ENCODE peak calls at places on chromosomes 4 and X, in seven cellular contexts. One of them, this sample, is unnamed.

GRCh38 chrX:102976793-102977495 is 39.9 kb downstream of the RAB40AL start:
- DNase-seq in H1: no peak
- DNase-seq in K562: no peak
- DNase-seq in HepG2: no peak
- DNase-seq in GM12892: no peak
- DNase-seq in SK-N-SH: no peak
- DNase-seq in GM12878: no peak
- DNase-seq in this sample: no peak

GRCh38 chrX:39212456-39212855 is 411.2 kb downstream of the MID1IP1 start:
- DNase-seq in SK-N-SH: no peak
- DNase-seq in GM12892: no peak
- DNase-seq in GM12878: no peak
- DNase-seq in K562: no peak
- DNase-seq in H1: no peak
- DNase-seq in HepG2: no peak
- DNase-seq in this sample: no peak

GRCh38 chrX:41661366-41662095 is 27.2 kb upstream of the GPR34 start:
- DNase-seq in SK-N-SH: no peak
- DNase-seq in GM12892: no peak
- DNase-seq in H1: no peak
- DNase-seq in GM12878: no peak
- DNase-seq in K562: no peak
- DNase-seq in HepG2: no peak
- DNase-seq in this sample: no peak

GRCh38 chrX:42978655-42979379 is 200.9 kb upstream of the PPP1R2C start:
- DNase-seq in H1: no peak
- DNase-seq in K562: no peak
- DNase-seq in HepG2: no peak
- DNase-seq in SK-N-SH: no peak
- DNase-seq in GM12892: no peak
- DNase-seq in GM12878: no peak
- DNase-seq in this sample: no peak

GRCh38 chrX:125407314-125407713 is 87.6 kb downstream of the TEX13C start:
- DNase-seq in HepG2: no peak
- DNase-seq in H1: no peak
- DNase-seq in GM12878: no peak
- DNase-seq in K562: no peak
- DNase-seq in GM12892: no peak
- DNase-seq in SK-N-SH: no peak
- DNase-seq in this sample: no peak

GRCh38 chrX:151153086-151153485 is 23.3 kb upstream of the GPR50 start:
- DNase-seq in H1: no peak
- DNase-seq in GM12878: no peak
- DNase-seq in SK-N-SH: no peak
- DNase-seq in K562: peak; percentile 11
- DNase-seq in HepG2: peak; percentile 0
- DNase-seq in GM12892: no peak
- DNase-seq in this sample: no peak

GRCh38 chr4:11805837-11806236 is 377.1 kb upstream of the HS3ST1 start:
- DNase-seq in K562: no peak
- DNase-seq in GM12892: no peak
- DNase-seq in HepG2: no peak
- DNase-seq in H1: no peak
- DNase-seq in GM12878: no peak
- DNase-seq in SK-N-SH: no peak
- DNase-seq in this sample: no peak

GRCh38 chr4:40848251-40848650 is 98.5 kb downstream of the NSUN7 start:
- DNase-seq in SK-N-SH: no peak
- DNase-seq in HepG2: no peak
- DNase-seq in GM12878: no peak
- DNase-seq in K562: no peak
- DNase-seq in GM12892: no peak
- DNase-seq in H1: no peak
- DNase-seq in this sample: no peak

GRCh38 chr4:110867981-110868380 is 245.1 kb upstream of the PITX2 start:
- DNase-seq in H1: no peak
- DNase-seq in HepG2: no peak
- DNase-seq in K562: no peak
- DNase-seq in GM12892: no peak
- DNase-seq in SK-N-SH: no peak
- DNase-seq in GM12878: no peak
- DNase-seq in this sample: no peak

GRCh38 chr4:10527438-10527837 is 70.2 kb upstream of the ZNF518B start:
- DNase-seq in GM12878: no peak
- DNase-seq in K562: no peak
- DNase-seq in SK-N-SH: no peak
- DNase-seq in GM12892: no peak
- DNase-seq in HepG2: no peak
- DNase-seq in H1: no peak
- DNase-seq in this sample: no peak

GRCh38 chr4:187663076-187663475 is 332.5 kb upstream of the ZFP42 start:
- DNase-seq in SK-N-SH: no peak
- DNase-seq in HepG2: no peak
- DNase-seq in K562: no peak
- DNase-seq in GM12878: no peak
- DNase-seq in H1: no peak
- DNase-seq in GM12892: no peak
- DNase-seq in this sample: no peak

GRCh38 chr4:53505947-53506346 is 85.3 kb downstream of the LNX1 start:
- DNase-seq in HepG2: no peak
- DNase-seq in SK-N-SH: no peak
- DNase-seq in GM12878: no peak
- DNase-seq in H1: no peak
- DNase-seq in K562: peak; percentile 9
- DNase-seq in GM12892: no peak
- DNase-seq in this sample: no peak

GRCh38 chrX:84363054-84363453 is 139.2 kb downstream of the HDX start:
- DNase-seq in GM12878: no peak
- DNase-seq in GM12892: no peak
- DNase-seq in SK-N-SH: no peak
- DNase-seq in HepG2: no peak
- DNase-seq in H1: no peak
- DNase-seq in K562: no peak
- DNase-seq in this sample: no peak

GRCh38 chr4:87078987-87079469 is 141.4 kb downstream of the KLHL8 start:
- DNase-seq in H1: no peak
- DNase-seq in GM12892: no peak
- DNase-seq in GM12878: no peak
- DNase-seq in SK-N-SH: no peak
- DNase-seq in HepG2: no peak
- DNase-seq in K562: no peak
- DNase-seq in this sample: no peak

GRCh38 chrX:13463608-13464007 is 105.8 kb upstream of the EGFL6 start:
- DNase-seq in SK-N-SH: no peak
- DNase-seq in H1: no peak
- DNase-seq in GM12892: no peak
- DNase-seq in GM12878: no peak
- DNase-seq in K562: no peak
- DNase-seq in HepG2: no peak
- DNase-seq in this sample: no peak

GRCh38 chrX:43526206-43526605 is 129.9 kb upstream of the MAOA start:
- DNase-seq in K562: no peak
- DNase-seq in HepG2: no peak
- DNase-seq in GM12878: no peak
- DNase-seq in GM12892: no peak
- DNase-seq in H1: no peak
- DNase-seq in SK-N-SH: no peak
- DNase-seq in this sample: no peak

GRCh38 chrX:16199343-16199742 is 32.1 kb downstream of the MAGEB17 start:
- DNase-seq in HepG2: no peak
- DNase-seq in H1: no peak
- DNase-seq in SK-N-SH: no peak
- DNase-seq in GM12892: no peak
- DNase-seq in GM12878: no peak
- DNase-seq in K562: no peak
- DNase-seq in this sample: no peak

GRCh38 chrX:20965270-20966044 is 408.8 kb upstream of the CNKSR2 start:
- DNase-seq in HepG2: no peak
- DNase-seq in H1: no peak
- DNase-seq in SK-N-SH: no peak
- DNase-seq in GM12878: no peak
- DNase-seq in K562: no peak
- DNase-seq in GM12892: no peak
- DNase-seq in this sample: no peak

GRCh38 chr4:28548549-28548948 is 1687.9 kb downstream of the STIM2 start:
- DNase-seq in GM12878: no peak
- DNase-seq in K562: no peak
- DNase-seq in SK-N-SH: no peak
- DNase-seq in HepG2: no peak
- DNase-seq in GM12892: no peak
- DNase-seq in H1: no peak
- DNase-seq in this sample: no peak

GRCh38 chr4:40731792-40732245 is 17.9 kb upstream of the NSUN7 start:
- DNase-seq in K562: no peak
- DNase-seq in GM12892: no peak
- DNase-seq in SK-N-SH: peak; percentile 28
- DNase-seq in HepG2: peak; percentile 28
- DNase-seq in H1: no peak
- DNase-seq in GM12878: no peak
- DNase-seq in this sample: no peak

GRCh38 chr4:87949961-87950360 is 25.6 kb upstream of the SPP1 start:
- DNase-seq in GM12878: no peak
- DNase-seq in SK-N-SH: no peak
- DNase-seq in H1: no peak
- DNase-seq in GM12892: no peak
- DNase-seq in HepG2: no peak
- DNase-seq in K562: no peak
- DNase-seq in this sample: no peak

DNA sequence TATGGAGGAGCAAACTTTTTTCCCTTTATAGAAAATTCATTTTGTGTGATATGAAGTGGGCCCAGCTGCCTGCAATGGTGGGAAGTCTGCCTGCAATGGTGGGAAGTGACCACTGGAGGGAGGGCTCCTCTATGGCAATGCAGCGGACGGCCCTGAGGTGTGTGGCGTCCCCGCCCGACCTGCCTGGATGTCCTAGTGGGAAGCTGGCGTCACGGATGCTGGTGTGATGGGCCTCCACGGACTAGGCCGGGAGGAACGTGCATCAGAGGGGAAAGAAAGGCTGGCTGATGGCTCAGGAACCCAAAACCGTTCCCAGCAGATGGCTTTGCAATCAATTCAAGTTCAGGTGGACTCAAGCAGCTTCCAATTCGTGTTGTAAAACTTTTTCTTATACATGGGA is 177.9 kb downstream of the AFAP1 start:
- DNase-seq in K562: peak; percentile 52
- DNase-seq in HepG2: peak; percentile 49
- DNase-seq in SK-N-SH: peak; percentile 91
- DNase-seq in H1: peak; percentile 17
- DNase-seq in GM12892: peak; percentile 81
- DNase-seq in GM12878: no peak
- DNase-seq in this sample: peak; percentile 82
- TF ChIP-seq TAF1 in K562: no peak
- TF ChIP-seq TAF1 in HepG2: no peak
- TF ChIP-seq TAF1 in SK-N-SH: no peak
- TF ChIP-seq TAF1 in H1: no peak
- TF ChIP-seq TAF1 in GM12892: no peak
- TF ChIP-seq TAF1 in GM12878: no peak
- TF ChIP-seq TAF1 in this sample: no peak

DNA sequence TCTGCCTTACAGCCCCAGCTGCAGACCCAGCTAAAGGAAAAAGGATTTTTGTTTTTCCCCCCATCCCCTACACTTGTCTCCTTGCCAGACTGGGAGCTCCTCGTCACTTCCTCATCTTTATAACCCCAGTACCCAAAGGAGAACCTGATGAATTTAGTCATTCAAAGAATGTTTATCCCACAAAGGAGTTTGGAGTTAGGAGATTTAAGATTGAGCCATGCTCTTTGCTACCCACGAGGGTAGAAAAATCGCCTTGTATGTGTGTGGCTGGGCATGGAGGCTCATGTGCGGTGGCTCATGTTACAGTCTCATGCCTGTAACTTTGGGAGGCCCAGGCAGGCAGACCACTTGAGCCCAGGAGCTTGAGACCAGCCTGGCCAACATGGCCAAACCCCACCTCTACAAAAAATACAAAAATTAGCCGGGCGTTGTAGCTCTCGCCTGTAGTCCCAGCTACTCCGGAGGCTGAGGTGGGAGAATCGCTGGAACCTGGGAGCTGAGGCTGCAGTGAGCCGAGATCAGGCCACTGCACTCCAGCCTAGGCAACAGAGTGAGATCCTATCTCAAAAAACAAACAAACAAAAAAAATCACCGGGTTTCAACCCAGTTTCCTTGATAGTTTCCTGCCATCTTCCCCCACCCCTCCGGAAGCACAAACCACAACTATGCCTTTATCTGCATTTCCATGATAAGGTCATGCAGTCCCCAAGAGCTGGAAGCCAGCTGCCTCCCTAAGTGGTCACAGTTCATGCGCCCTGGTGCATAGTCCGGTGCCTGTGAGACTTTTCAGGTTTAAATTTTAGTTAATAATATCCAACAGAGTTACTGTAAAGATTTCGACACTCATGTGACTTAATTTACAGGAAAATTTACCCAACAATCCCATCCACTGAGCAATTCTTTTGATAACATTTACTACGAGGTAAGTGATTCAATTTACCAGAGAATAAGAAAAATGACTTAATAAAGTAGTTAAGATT is 1.5 kb downstream of the CFAP97 start:
- DNase-seq in GM12892: no peak
- DNase-seq in K562: peak; percentile 86
- DNase-seq in SK-N-SH: peak; percentile 76
- DNase-seq in HepG2: peak; percentile 94
- DNase-seq in H1: no peak
- DNase-seq in GM12878: no peak
- DNase-seq in this sample: no peak
- TF ChIP-seq TAF1 in GM12892: no peak
- TF ChIP-seq TAF1 in K562: no peak
- TF ChIP-seq TAF1 in SK-N-SH: no peak
- TF ChIP-seq TAF1 in HepG2: peak; percentile 45
- TF ChIP-seq TAF1 in H1: no peak
- TF ChIP-seq TAF1 in GM12878: no peak
- TF ChIP-seq TAF1 in this sample: no peak

DNA sequence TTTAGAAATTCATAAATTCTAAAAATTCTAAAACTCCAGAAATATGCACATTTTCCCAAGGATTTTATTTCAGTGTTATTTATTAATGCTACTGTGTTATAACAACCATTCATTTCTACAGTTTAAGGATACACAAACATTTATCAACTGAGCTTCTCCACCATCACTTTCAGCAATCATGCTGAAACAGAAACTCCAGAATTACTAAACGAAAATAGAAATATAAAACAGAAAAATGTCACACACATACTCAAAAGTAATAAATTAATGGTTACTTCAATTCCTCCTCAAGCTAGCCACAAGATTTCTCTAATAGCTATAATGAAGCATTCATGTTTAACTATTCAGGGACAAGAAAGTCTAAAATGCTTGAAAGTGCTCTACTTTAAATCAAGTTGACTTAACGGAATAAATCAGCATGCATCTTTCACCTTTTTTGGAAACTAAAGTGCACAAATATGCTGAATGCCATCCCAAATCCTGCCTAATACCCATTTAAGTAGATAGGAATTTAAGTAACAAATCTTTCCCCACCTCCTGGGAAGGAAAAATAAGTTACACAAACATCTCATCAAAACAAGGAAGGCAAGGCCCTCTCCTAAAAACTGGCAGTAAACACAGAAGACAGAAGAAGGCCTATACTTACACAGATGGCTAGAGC is 563 bp downstream of the FAM13A start:
- DNase-seq in H1: no peak
- DNase-seq in K562: no peak
- DNase-seq in HepG2: no peak
- DNase-seq in GM12878: no peak
- DNase-seq in GM12892: no peak
- DNase-seq in SK-N-SH: no peak
- DNase-seq in this sample: no peak
- TF ChIP-seq TAF1 in H1: no peak
- TF ChIP-seq TAF1 in K562: no peak
- TF ChIP-seq TAF1 in HepG2: no peak
- TF ChIP-seq TAF1 in GM12878: no peak
- TF ChIP-seq TAF1 in GM12892: no peak
- TF ChIP-seq TAF1 in SK-N-SH: no peak
- TF ChIP-seq TAF1 in this sample: no peak

GRCh38 chr4:1691737-1692373 is 7.7 kb upstream of the FAM53A start:
- DNase-seq in HepG2: no peak
- DNase-seq in GM12892: no peak
- DNase-seq in GM12878: no peak
- DNase-seq in K562: no peak
- DNase-seq in H1: no peak
- DNase-seq in SK-N-SH: no peak
- DNase-seq in this sample: no peak
- TF ChIP-seq TAF1 in HepG2: no peak
- TF ChIP-seq TAF1 in GM12892: no peak
- TF ChIP-seq TAF1 in GM12878: no peak
- TF ChIP-seq TAF1 in K562: no peak
- TF ChIP-seq TAF1 in H1: no peak
- TF ChIP-seq TAF1 in SK-N-SH: no peak
- TF ChIP-seq TAF1 in this sample: no peak